ENCODE peak calls at places on chromosomes 1 and 21, in four cellular contexts. A is ovary, V is brain microvascular endothelial cell, U is IMR-90. F is an unnamed sample.

GRCh38 chr21:36551731-36552457 is 72.0 kb upstream of the CLDN14 start:
- DNase-seq in A (no peak), V (no peak), U (peak), F (peak)

GRCh38 chr1:183093821-183094287 is 70.6 kb downstream of the LAMC1 start:
- DNase-seq in A (no peak), V (no peak), U (peak), F (peak)

GRCh38 chr1:172895050-172895460 is 155.7 kb downstream of the TNFSF18 start:
- DNase-seq in A (no peak), V (no peak), U (peak), F (peak)

GRCh38 chr1:150836129-150836773 is 28.2 kb upstream of the CTSK start:
- DNase-seq in A (no peak), V (no peak), U (peak), F (peak)

GRCh38 chr1:53092659-53093450 is 30.8 kb downstream of the PODN start:
- DNase-seq in A (no peak), V (no peak), U (no peak), F (no peak)

GRCh38 chr1:101002551-101002950 is 23.0 kb downstream of the DPH5 start:
- DNase-seq in A (no peak), V (no peak), U (peak), F (peak)

GRCh38 chr21:46191686-46192575 is 7.7 kb upstream of the SPATC1L start:
- DNase-seq in A (peak), V (no peak), U (no peak), F (no peak)

GRCh38 chr1:215181518-215181917 is 99.0 kb downstream of the KCNK2 start:
- DNase-seq in A (no peak), V (no peak), U (no peak), F (no peak)

GRCh38 chr1:119859647-119860046 is 36.7 kb downstream of the ADAM30 start:
- DNase-seq in A (no peak), V (peak), U (peak), F (peak)

GRCh38 chr1:93000291-93000690 is 39.0 kb upstream of the DIPK1A start:
- DNase-seq in A (peak), V (no peak), U (no peak), F (no peak)

GRCh38 chr1:174013864-174014418 is 8.2 kb downstream of the RC3H1 start:
- DNase-seq in A (no peak), V (no peak), U (peak), F (no peak)

GRCh38 chr1:94917251-94917650 is 9.7 kb downstream of the CNN3 start:
- DNase-seq in A (no peak), V (no peak), U (peak), F (no peak)

GRCh38 chr1:10033359-10033845 is 644 bp downstream of the UBE4B start:
- DNase-seq in A (peak), V (peak), U (peak), F (peak)

GRCh38 chr1:202405928-202406327 is 57.4 kb downstream of the PPP1R12B start:
- DNase-seq in A (no peak), V (no peak), U (no peak), F (peak)

GRCh38 chr1:56798053-56798471 is 21.1 kb downstream of the FYB2 start:
- DNase-seq in A (no peak), V (peak), U (peak), F (peak)

GRCh38 chr1:14570514-14570913 is 28.0 kb upstream of the KAZN start:
- DNase-seq in A (no peak), V (no peak), U (peak), F (no peak)

GRCh38 chr1:214264196-214264595 is 16.8 kb upstream of the SMYD2 start:
- DNase-seq in A (no peak), V (no peak), U (no peak), F (no peak)

GRCh38 chr1:204842892-204843291 is 27.8 kb upstream of the NFASC start:
- DNase-seq in A (no peak), V (no peak), U (no peak), F (no peak)

GRCh38 chr1:195097316-195097715 is 1510.9 kb downstream of the KCNT2 start:
- DNase-seq in A (no peak), V (no peak), U (no peak), F (no peak)

GRCh38 chr1:108685524-108685923 is 6.6 kb upstream of the PRPF38B start:
- DNase-seq in A (no peak), V (no peak), U (no peak), F (no peak)

DNA sequence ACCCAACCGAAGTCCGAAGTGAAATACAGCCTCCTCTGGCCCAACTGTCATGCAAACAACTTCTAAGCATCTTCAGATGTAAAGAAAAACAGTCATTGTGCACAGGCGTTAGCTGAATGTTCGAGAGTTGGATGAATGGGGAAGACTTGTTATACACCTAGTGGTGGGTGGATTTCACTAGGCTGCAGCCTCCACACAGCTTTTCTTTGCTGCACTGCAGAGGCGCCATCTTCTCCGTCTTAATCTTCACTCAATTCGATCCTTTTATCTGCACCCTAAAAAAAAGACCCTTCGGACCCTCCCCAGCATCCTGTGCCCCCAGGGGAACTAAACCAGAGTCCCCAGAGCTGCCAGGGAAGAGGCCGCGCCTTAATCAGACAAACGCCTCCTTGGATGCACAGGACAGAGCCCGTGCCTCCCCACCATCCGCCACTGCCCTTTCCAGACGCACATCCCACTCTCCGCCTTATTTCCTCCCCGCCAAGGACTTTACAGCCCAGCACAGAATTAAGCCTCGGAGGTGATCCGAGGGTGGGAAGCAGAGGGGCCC is 1.4 kb downstream of the APP start:
- DNase-seq in A (peak), V (peak), U (peak), F (peak)
- TF ChIP-seq CTCF in A (no peak), V (peak), U (peak), F (peak)

DNA sequence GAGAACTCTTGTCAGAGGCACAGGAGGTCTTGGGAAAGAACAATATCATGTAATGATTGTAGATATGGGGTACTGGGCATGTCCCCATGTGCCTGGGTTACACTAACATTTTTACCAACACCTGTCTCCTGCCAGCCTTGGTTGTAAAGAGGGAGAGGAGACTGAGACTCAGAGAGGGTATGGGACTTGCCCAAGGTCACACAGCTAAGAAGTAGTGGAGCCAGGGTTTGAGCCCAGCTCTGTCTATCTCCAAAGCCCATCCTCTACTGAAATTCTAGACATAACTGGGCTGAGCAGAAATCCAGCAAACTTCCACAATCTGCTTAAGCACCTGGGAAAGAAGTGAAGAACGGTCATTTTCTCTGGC is 2.6 kb upstream of the THEMIS2 start:
- DNase-seq in A (no peak), V (no peak), U (no peak), F (no peak)
- H3K4me3 ChIP-seq in A (no peak), V (no peak), U (no peak), F (no peak)

GRCh38 chr1:156586892-156587477 is 4.6 kb upstream of the NAXE start:
- DNase-seq in A (no peak), V (no peak), U (no peak), F (no peak)

GRCh38 chr1:156582388-156583022 is 3.0 kb downstream of the TTC24 start:
- DNase-seq in A (no peak), V (no peak), U (no peak), F (no peak)

GRCh38 chr1:156583821-156584622 is 4.5 kb downstream of the TTC24 start:
- DNase-seq in A (peak), V (peak), U (peak), F (peak)

GRCh38 chr1:156586323-156586722 is 5.3 kb upstream of the NAXE start:
- DNase-seq in A (no peak), V (no peak), U (no peak), F (no peak)

GRCh38 chr1:156584813-156585212 is 5.3 kb downstream of the TTC24 start:
- DNase-seq in A (no peak), V (no peak), U (no peak), F (no peak)
- TF ChIP-seq CTCF in A (no peak), V (peak), U (peak), F (peak)

GRCh38 chr1:3746784-3747521 is 5.3 kb upstream of the CCDC27 start:
- DNase-seq in A (peak), V (peak), U (peak), F (peak)
- H3K4me3 ChIP-seq in A (peak), V (peak), U (peak), F (peak)

GRCh38 chr21:32826317-32827167 is 55.0 kb upstream of the PAXBP1 start:
- DNase-seq in A (peak), V (peak), U (peak), F (peak)
- TF ChIP-seq CTCF in A (peak), V (peak), U (peak), F (peak)

GRCh38 chr1:218163371-218163770 is 121.7 kb upstream of the RRP15 start:
- DNase-seq in A (no peak), V (no peak), U (no peak), F (no peak)
- H3K4me3 ChIP-seq in A (no peak), V (no peak), U (no peak), F (no peak)

F was measured in cardiac fibroblast.